ENCODE peak calls at places on chromosomes 11 and 22, in five cellular contexts. B, Q, L, V and H are unnamed samples.
A peak's percentile ranks its signal among the peaks of the same experiment; 100 is the strongest.

GRCh38 chr11:63901660-63902059 is 15.3 kb downstream of the RCOR2 start:
- DNase-seq in B (no peak), L (no peak), Q (no peak), V (no peak), H (no peak)

GRCh38 chr11:86955674-86956522 is 703 bp upstream of the FZD4 start:
- DNase-seq in L (peak; percentile 93), V (peak; percentile 78), B (peak; percentile 85), Q (peak; percentile 85), H (peak; percentile 89)

GRCh38 chr11:28303477-28304191 is 195.4 kb downstream of the METTL15 start:
- DNase-seq in Q (no peak), V (no peak), B (no peak), L (no peak), H (no peak)

GRCh38 chr22:40666151-40666848 is 13.0 kb upstream of the MCHR1 start:
- DNase-seq in B (no peak), Q (no peak), V (no peak), L (no peak), H (no peak)

GRCh38 chr11:69318093-69318420 is 24.1 kb downstream of the MYEOV start:
- DNase-seq in B (no peak), Q (no peak), V (no peak), L (no peak), H (no peak)

GRCh38 chr11:48064306-48064705 is 83.9 kb downstream of the PTPRJ start:
- DNase-seq in B (no peak), Q (no peak), V (no peak), L (no peak), H (no peak)

GRCh38 chr11:70210051-70210501 is 7.0 kb downstream of the FADD start:
- DNase-seq in Q (no peak), L (no peak), V (no peak), B (no peak), H (no peak)

GRCh38 chr11:14549891-14550290 is 29.7 kb upstream of the PSMA1 start:
- DNase-seq in B (no peak), L (no peak), Q (no peak), V (no peak), H (no peak)

GRCh38 chr11:111849631-111850030 is 21.8 kb downstream of the ALG9 start:
- DNase-seq in Q (no peak), L (no peak), V (no peak), B (no peak), H (no peak)

GRCh38 chr11:129937592-129938238 is 42.3 kb upstream of the NFRKB start:
- DNase-seq in Q (no peak), V (no peak), L (no peak), B (no peak), H (no peak)

GRCh38 chr11:104573431-104573830 is 324.8 kb downstream of the CASP12 start:
- DNase-seq in L (no peak), Q (no peak), V (no peak), B (no peak), H (no peak)

GRCh38 chr11:111918390-111919256 is at the start of gene C11orf52:
- DNase-seq in Q (peak; percentile 81), B (no peak), L (no peak), V (no peak), H (peak; percentile 89)

GRCh38 chr22:43337385-43337784 is 5.8 kb downstream of the SCUBE1 start:
- DNase-seq in B (no peak), V (no peak), Q (no peak), L (no peak), H (no peak)

GRCh38 chr11:77560605-77561004 is 29.1 kb upstream of the AQP11 start:
- DNase-seq in L (no peak), V (no peak), Q (no peak), B (no peak), H (no peak)
- TF ChIP-seq EP300 in L (no peak), V (no peak), Q (no peak), B (no peak), H (no peak)

GRCh38 chr11:78168539-78169477 is 19.6 kb downstream of the KCTD21 start:
- DNase-seq in Q (peak; percentile 34), B (no peak), V (peak; percentile 85), L (peak; percentile 91), H (peak; percentile 35)

GRCh38 chr11:78170413-78170812 is 18.0 kb downstream of the KCTD21 start:
- DNase-seq in Q (no peak), B (no peak), L (no peak), V (no peak), H (no peak)

GRCh38 chr11:78171951-78172350 is 16.5 kb downstream of the KCTD21 start:
- DNase-seq in Q (no peak), B (no peak), L (no peak), V (no peak), H (no peak)

GRCh38 chr11:78166832-78167469 is 21.5 kb downstream of the KCTD21 start:
- DNase-seq in V (no peak), B (no peak), L (no peak), Q (no peak), H (no peak)

DNA sequence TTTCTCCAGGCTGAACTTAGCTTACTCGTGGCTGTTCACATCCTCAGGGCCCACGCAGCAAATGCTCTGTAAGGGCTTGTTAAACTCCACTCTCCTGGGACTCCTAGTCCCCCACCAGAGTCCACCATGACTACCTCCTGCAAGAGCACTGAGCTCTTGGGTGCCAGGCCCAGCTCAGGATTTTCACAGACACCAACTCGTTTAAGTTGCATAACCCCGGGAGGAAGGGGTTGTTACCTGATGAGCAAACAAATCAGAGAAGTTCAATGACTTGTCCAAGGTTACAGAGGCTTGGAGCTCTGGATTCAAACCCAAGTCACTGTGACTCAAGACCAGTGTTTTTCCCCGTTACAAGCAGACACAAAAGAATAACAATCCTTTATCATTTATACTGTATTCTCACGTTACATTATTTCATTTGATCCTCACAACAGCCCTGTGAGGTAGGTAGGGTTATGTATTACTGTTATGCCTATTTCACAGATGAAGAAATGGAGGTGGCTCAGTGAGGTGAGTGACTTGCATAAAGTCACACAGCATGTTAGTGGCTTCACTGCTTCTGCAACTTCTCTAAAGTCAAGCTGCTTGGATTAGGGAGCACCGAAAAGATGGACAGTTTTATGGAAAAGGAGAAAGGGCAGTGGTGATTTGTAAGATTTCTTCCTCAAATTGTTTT is 17.4 kb downstream of the KCTD21 start:
- DNase-seq in Q (no peak), V (no peak), L (no peak), B (no peak), H (no peak)
- TF ChIP-seq EP300 in Q (no peak), V (no peak), L (no peak), B (no peak), H (no peak)

DNA sequence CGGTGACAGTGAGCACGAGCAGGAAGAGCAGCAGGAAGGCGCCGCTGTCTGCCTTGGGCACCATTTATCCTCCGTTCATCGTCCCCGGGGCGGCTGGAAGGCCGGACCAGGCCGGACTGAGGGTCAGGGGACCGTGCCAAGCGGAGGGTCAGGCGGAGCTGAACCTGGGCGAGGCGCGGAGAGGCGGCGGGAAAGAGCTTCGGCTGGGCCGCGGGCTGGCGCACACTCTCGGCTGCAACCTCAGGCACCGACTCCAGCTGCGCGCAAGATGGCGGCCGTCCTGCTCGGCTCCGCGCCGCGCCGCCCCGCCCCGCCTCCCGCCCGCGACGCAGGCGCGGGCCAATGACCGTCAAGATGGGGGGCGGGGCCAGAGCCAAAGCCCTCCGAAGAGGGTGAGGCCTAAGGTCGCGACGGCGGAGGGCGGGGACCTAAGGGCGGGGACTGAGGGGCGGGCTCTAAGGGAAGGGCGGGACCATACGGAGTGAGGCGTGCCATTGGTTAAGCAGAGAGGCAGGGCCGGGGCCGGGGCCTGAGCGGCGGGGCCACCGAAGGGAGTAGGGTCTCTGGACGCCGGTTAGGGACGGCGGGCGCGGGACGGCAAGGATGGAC is at the start of gene DGCR2:
- DNase-seq in V (peak; percentile 93), L (peak; percentile 98), B (peak; percentile 87), Q (peak; percentile 98), H (peak; percentile 98)
- TF ChIP-seq EP300 in V (no peak), L (no peak), B (no peak), Q (no peak), H (no peak)

GRCh38 chr22:45314789-45315188 is 5.1 kb downstream of the FAM118A start:
- DNase-seq in B (no peak), Q (no peak), V (no peak), L (no peak), H (no peak)
- TF ChIP-seq EP300 in B (no peak), Q (no peak), V (no peak), L (no peak), H (no peak)

GRCh38 chr11:46427364-46427763 is 35.8 kb upstream of the CHRM4 start:
- DNase-seq in L (no peak), Q (no peak), V (no peak), B (no peak), H (no peak)
- TF ChIP-seq EP300 in L (no peak), Q (no peak), V (no peak), B (no peak), H (no peak)

GRCh38 chr11:117426297-117426685 is 98.6 kb downstream of the CEP164 start:
- DNase-seq in B (peak; percentile 44), Q (peak; percentile 64), L (peak; percentile 82), V (peak; percentile 59), H (peak; percentile 60)
- TF ChIP-seq EP300 in B (no peak), Q (no peak), L (no peak), V (no peak), H (no peak)

DNA sequence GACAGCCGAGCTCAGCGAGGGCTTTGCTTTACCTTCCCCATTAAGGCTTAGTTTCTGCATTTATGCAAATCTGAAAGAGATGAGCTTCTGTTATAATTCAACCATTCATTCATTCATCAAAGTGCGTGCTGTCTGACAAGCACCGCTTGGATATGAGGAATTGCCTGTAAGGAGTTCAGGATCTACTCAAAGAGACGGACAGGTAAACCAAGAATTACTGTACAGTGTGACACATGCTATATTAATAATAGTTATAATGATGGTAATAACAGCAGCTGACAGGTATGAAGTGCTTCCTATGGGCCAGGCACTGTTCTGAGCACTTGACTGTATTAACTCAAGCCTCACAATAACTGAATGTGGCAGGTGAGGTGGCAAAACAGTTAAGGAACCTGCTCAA is 109.9 kb upstream of the TBCEL start:
- DNase-seq in Q (no peak), B (no peak), V (no peak), L (no peak), H (no peak)
- TF ChIP-seq EP300 in Q (no peak), B (no peak), V (no peak), L (no peak), H (no peak)

GRCh38 chr11:20013346-20014066 is 146.8 kb downstream of the DBX1 start:
- DNase-seq in V (no peak), Q (no peak), B (no peak), L (no peak), H (no peak)
- TF ChIP-seq EP300 in V (no peak), Q (no peak), B (no peak), L (no peak), H (no peak)

GRCh38 chr11:126548576-126549272 is 193.2 kb downstream of the ST3GAL4 start:
- DNase-seq in L (no peak), B (no peak), V (no peak), Q (no peak), H (no peak)
- TF ChIP-seq EP300 in L (no peak), B (no peak), V (no peak), Q (no peak), H (no peak)